ENCODE peak calls at places on chromosomes 16 and 17, in four cellular contexts. D is esophagus squamous epithelium; F is activated naive CD8-positive, alpha-beta T cell treated with anti-CD3 and anti-CD28 coated beads for 36 hours; X is H54. N is an unnamed sample.

GRCh38 chr16:47578573-47578972 is 117.4 kb downstream of the PHKB start:
- DNase-seq in X (no peak), F (no peak), D (no peak), N (no peak)

GRCh38 chr16:57266531-57267268 is 17.8 kb downstream of the PLLP start:
- DNase-seq in X (no peak), D (no peak), F (no peak), N (no peak)

GRCh38 chr17:62921837-62922236 is 44.2 kb upstream of the TANC2 start:
- DNase-seq in F (no peak), D (no peak), X (no peak), N (no peak)

GRCh38 chr16:13139661-13140241 is 238.4 kb downstream of the SHISA9 start:
- DNase-seq in D (no peak), X (no peak), F (no peak), N (no peak)

GRCh38 chr17:80891096-80892018 is 100.3 kb upstream of the CHMP6 start:
- DNase-seq in D (no peak), X (peak; percentile 95), F (peak; percentile 82), N (peak; percentile 48)

GRCh38 chr16:55452996-55453395 is 26.0 kb upstream of the MMP2 start:
- DNase-seq in D (no peak), X (no peak), F (no peak), N (no peak)

GRCh38 chr17:80112471-80113032 is 11.2 kb downstream of the GAA start:
- DNase-seq in D (no peak), F (no peak), X (no peak), N (no peak)

GRCh38 chr17:45147581-45148182 is 593 bp upstream of the HEXIM1 start:
- DNase-seq in F (peak; percentile 83), D (no peak), X (no peak), N (peak; percentile 90)

GRCh38 chr17:81132770-81133723 is 32.3 kb upstream of the PVALEF start:
- DNase-seq in F (no peak), X (no peak), D (no peak), N (no peak)

GRCh38 chr17:6374761-6375312 is 60.1 kb downstream of the AIPL1 start:
- DNase-seq in F (peak; percentile 84), X (peak; percentile 74), D (no peak), N (no peak)

GRCh38 chr16:89598199-89598598 is 15.2 kb upstream of the DPEP1 start:
- DNase-seq in X (peak; percentile 60), D (no peak), F (no peak), N (no peak)